ENCODE peak calls at places on chromosomes 13 and 19, in seven cellular contexts. C is SK-N-SH, M is HCT116, U is H1, R is HepG2, X is K562, L is GM12878. G is an unnamed sample.

GRCh38 chr19:41166888-41167804 is 25.9 kb upstream of the CYP2S1 start:
- DNase-seq in C (no peak), M (no peak), U (no peak), R (peak), X (no peak), L (no peak), G (no peak)

GRCh38 chr13:96091164-96091931 is 1.4 kb downstream of the HS6ST3 start:
- DNase-seq in C (peak), M (no peak), U (peak), R (no peak), X (no peak), L (no peak), G (no peak)

GRCh38 chr19:2491130-2491801 is 15.3 kb downstream of the GADD45B start:
- DNase-seq in C (no peak), M (no peak), U (no peak), R (no peak), X (no peak), L (no peak), G (peak)

GRCh38 chr19:4867534-4868285 is at the start of gene PLIN3:
- DNase-seq in C (peak), M (peak), U (peak), R (peak), X (peak), L (peak), G (peak)

GRCh38 chr19:4694211-4694987 is 24.3 kb upstream of the MYDGF start:
- DNase-seq in C (no peak), M (peak), U (no peak), R (no peak), X (peak), L (no peak), G (peak)

GRCh38 chr13:28324181-28324789 is 170.6 kb downstream of the FLT1 start:
- DNase-seq in C (peak), M (peak), U (peak), R (peak), X (peak), L (peak), G (peak)

GRCh38 chr13:19910336-19911072 is 47.1 kb upstream of the ZMYM5 start:
- DNase-seq in C (no peak), M (peak), U (no peak), R (no peak), X (no peak), L (no peak), G (no peak)

GRCh38 chr19:50244695-50245094 is 41.3 kb downstream of the MYH14 start:
- DNase-seq in C (no peak), M (no peak), U (no peak), R (no peak), X (no peak), L (no peak), G (no peak)

GRCh38 chr13:25406377-25406776 is 34.6 kb downstream of the ATP8A2 start:
- DNase-seq in C (no peak), M (peak), U (no peak), R (peak), X (peak), L (no peak), G (peak)

GRCh38 chr13:51229731-51230130 is 7.5 kb downstream of the FAM124A start:
- DNase-seq in C (no peak), M (no peak), U (no peak), R (no peak), X (no peak), L (no peak), G (no peak)

GRCh38 chr13:71876648-71877279 is 9.8 kb upstream of the DACH1 start:
- DNase-seq in C (no peak), M (no peak), U (no peak), R (no peak), X (no peak), L (peak), G (no peak)

GRCh38 chr19:4676955-4677731 is 7.0 kb upstream of the MYDGF start:
- DNase-seq in C (peak), M (peak), U (peak), R (peak), X (peak), L (no peak), G (no peak)

GRCh38 chr19:9914315-9915207 is 21.8 kb downstream of the OLFM2 start:
- DNase-seq in C (peak), M (peak), U (peak), R (peak), X (peak), L (no peak), G (peak)

GRCh38 chr13:107799001-107799400 is 416.3 kb downstream of the LIG4 start:
- DNase-seq in C (no peak), M (no peak), U (no peak), R (no peak), X (no peak), L (no peak), G (no peak)

GRCh38 chr19:45163156-45163555 is 2.4 kb upstream of the NKPD1 start:
- DNase-seq in C (no peak), M (no peak), U (no peak), R (no peak), X (no peak), L (no peak), G (no peak)

GRCh38 chr19:10501971-10502523 is 1.1 kb downstream of the KEAP1 start:
- DNase-seq in C (peak), M (no peak), U (peak), R (peak), X (no peak), L (no peak), G (peak)

GRCh38 chr13:90933097-90933826 is 414.2 kb upstream of the MIR17HG start:
- DNase-seq in C (no peak), M (no peak), U (no peak), R (no peak), X (no peak), L (no peak), G (no peak)

GRCh38 chr13:114288157-114288591 is 6.8 kb downstream of the UPF3A start:
- DNase-seq in C (no peak), M (no peak), U (no peak), R (no peak), X (no peak), L (no peak), G (no peak)

GRCh38 chr19:39409207-39409885 is 2.7 kb downstream of the ZFP36 start:
- DNase-seq in C (peak), M (peak), U (peak), R (peak), X (peak), L (no peak), G (peak)

GRCh38 chr13:76210262-76210661 is 574.1 kb downstream of the LMO7 start:
- DNase-seq in C (no peak), M (no peak), U (no peak), R (no peak), X (no peak), L (no peak), G (peak)

DNA sequence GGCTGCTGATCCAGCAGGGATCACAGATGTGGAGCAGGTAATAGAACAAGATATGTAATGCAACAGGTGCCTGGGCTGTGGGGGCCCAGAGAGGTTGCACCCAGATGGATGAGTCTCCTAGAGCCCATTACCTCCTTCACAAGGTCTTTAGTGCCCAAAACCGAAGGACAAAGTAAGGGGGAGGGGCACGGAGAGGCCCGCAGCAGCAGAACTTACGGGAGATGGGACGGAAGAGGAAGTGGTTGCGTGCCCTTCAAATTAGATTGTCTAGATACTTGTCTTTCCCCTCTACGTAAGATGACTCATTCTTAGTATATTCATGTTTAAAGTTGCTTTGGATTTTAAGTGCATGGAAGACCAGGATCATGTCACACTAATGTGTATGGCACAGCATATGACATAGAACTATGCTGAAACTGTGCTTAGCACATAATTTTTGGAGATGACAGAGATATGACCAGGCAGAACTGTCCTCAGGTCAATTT is 5.7 kb upstream of the MRPS31 start:
- DNase-seq in C (no peak), M (no peak), U (no peak), R (no peak), X (peak), L (no peak), G (no peak)
- TF ChIP-seq JUND in C (peak), M (no peak), U (no peak), R (no peak), X (peak), L (no peak), G (no peak)

GRCh38 chr19:35106898-35107540 is 8.6 kb upstream of the FXYD3 start:
- DNase-seq in C (no peak), M (no peak), U (no peak), R (no peak), X (no peak), L (no peak), G (no peak)

GRCh38 chr19:35107541-35107939 is 8.1 kb upstream of the FXYD3 start:
- DNase-seq in C (no peak), M (peak), U (no peak), R (peak), X (peak), L (no peak), G (no peak)

GRCh38 chr19:35110974-35111373 is 4.6 kb upstream of the FXYD3 start:
- DNase-seq in C (no peak), M (no peak), U (no peak), R (no peak), X (peak), L (no peak), G (no peak)

GRCh38 chr19:35108730-35109129 is 6.9 kb upstream of the FXYD3 start:
- DNase-seq in C (no peak), M (no peak), U (no peak), R (no peak), X (no peak), L (no peak), G (no peak)

GRCh38 chr19:35109395-35110112 is 6.1 kb upstream of the FXYD3 start:
- DNase-seq in C (no peak), M (peak), U (no peak), R (no peak), X (no peak), L (no peak), G (no peak)
- TF ChIP-seq JUND in C (no peak), M (no peak), U (no peak), R (no peak), X (no peak), L (no peak), G (no peak)

GRCh38 chr19:19068659-19069509 is 5.1 kb downstream of the SLC25A42 start:
- DNase-seq in C (no peak), M (no peak), U (no peak), R (no peak), X (no peak), L (peak), G (no peak)
- TF ChIP-seq JUND in C (no peak), M (no peak), U (no peak), R (no peak), X (no peak), L (no peak), G (no peak)

GRCh38 chr19:57152921-57153320 is 7.9 kb upstream of the ZIM3 start:
- DNase-seq in C (no peak), M (no peak), U (no peak), R (no peak), X (no peak), L (no peak), G (no peak)
- TF ChIP-seq JUND in C (no peak), M (no peak), U (no peak), R (no peak), X (no peak), L (no peak), G (no peak)

GRCh38 chr13:45238945-45239795 is 38.3 kb upstream of the KCTD4 start:
- DNase-seq in C (no peak), M (no peak), U (no peak), R (no peak), X (no peak), L (no peak), G (no peak)

GRCh38 chr13:45242524-45242923 is 41.7 kb upstream of the KCTD4 start:
- DNase-seq in C (no peak), M (no peak), U (no peak), R (no peak), X (no peak), L (no peak), G (no peak)

GRCh38 chr13:45243072-45243471 is 42.2 kb upstream of the KCTD4 start:
- DNase-seq in C (no peak), M (no peak), U (no peak), R (no peak), X (no peak), L (no peak), G (no peak)

DNA sequence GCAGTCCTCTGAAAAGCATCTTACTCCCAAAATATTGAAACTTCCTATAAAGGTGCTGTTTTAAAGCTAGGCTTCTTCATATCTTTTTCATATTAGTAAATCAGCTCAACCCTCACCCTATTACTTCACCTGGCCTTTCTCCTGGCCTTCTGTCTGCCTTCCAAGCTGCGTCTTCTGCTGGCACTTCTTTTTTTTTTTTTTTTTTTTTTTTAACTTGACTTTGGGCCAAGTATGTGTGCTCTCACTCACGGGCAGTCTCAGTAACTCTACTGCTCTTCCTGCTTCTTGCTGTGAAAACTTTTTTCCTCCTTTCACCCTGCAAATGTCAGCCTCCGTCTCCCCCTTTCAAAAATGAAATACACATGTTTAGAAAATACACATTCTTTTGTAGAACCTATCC is 41.2 kb upstream of the KCTD4 start:
- DNase-seq in C (peak), M (peak), U (no peak), R (no peak), X (no peak), L (no peak), G (peak)
- TF ChIP-seq JUND in C (peak), M (no peak), U (no peak), R (no peak), X (no peak), L (no peak), G (no peak)

GRCh38 chr19:16891696-16892382 is 3.0 kb downstream of the F2RL3 start:
- DNase-seq in C (no peak), M (no peak), U (no peak), R (peak), X (no peak), L (no peak), G (no peak)

GRCh38 chr19:16894080-16894479 is 5.3 kb downstream of the F2RL3 start:
- DNase-seq in C (no peak), M (no peak), U (no peak), R (no peak), X (no peak), L (no peak), G (no peak)

GRCh38 chr19:16892438-16892837 is 3.6 kb downstream of the F2RL3 start:
- DNase-seq in C (no peak), M (no peak), U (no peak), R (no peak), X (no peak), L (no peak), G (no peak)

GRCh38 chr19:16892868-16893685 is 4.3 kb downstream of the F2RL3 start:
- DNase-seq in C (no peak), M (no peak), U (no peak), R (no peak), X (no peak), L (no peak), G (no peak)

GRCh38 chr19:16893686-16893990 is 4.8 kb downstream of the F2RL3 start:
- DNase-seq in C (no peak), M (no peak), U (no peak), R (no peak), X (no peak), L (no peak), G (no peak)
- TF ChIP-seq JUND in C (no peak), M (no peak), U (no peak), R (no peak), X (no peak), L (no peak), G (no peak)

G was measured in T47D.